ENCODE peak calls at places on chromosomes 5 and 9, in six cellular contexts. F is stimulated activated naive B cell treated with anti-CD40 and anti-IgM and Interleukin-4, amounts not matched to agents 10 μg/mL and 1 μg/mL and 100 μg/mL, for 72 hours; W is AG09309; G is NB4; O is IMR-90; J is mesenteric fat pad. V is an unnamed sample.

GRCh38 chr9:131854906-131855504 is 115.1 kb upstream of the RAPGEF1 start:
- DNase-seq in J (no peak), G (no peak), F (no peak), O (peak), W (peak), V (peak)

GRCh38 chr5:68682400-68683152 is 411.2 kb upstream of the SLC30A5 start:
- DNase-seq in W (no peak), O (no peak), J (no peak), G (no peak), F (no peak), V (no peak)

GRCh38 chr5:87195104-87195581 is 72.5 kb upstream of the RASA1 start:
- DNase-seq in W (peak), O (peak), F (no peak), G (peak), J (no peak), V (peak)

GRCh38 chr5:177008716-177009115 is 2.1 kb upstream of the UIMC1 start:
- DNase-seq in W (no peak), F (no peak), G (no peak), O (no peak), J (no peak), V (peak)

GRCh38 chr9:116749176-116749575 is 62.1 kb downstream of the TRIM32 start:
- DNase-seq in F (no peak), W (no peak), O (no peak), J (no peak), G (no peak), V (no peak)

GRCh38 chr5:90571147-90571773 is 12.7 kb downstream of the ADGRV1 start:
- DNase-seq in J (no peak), G (no peak), F (no peak), O (no peak), W (no peak), V (no peak)

GRCh38 chr5:95022967-95023695 is 261.8 kb downstream of the MCTP1 start:
- DNase-seq in F (no peak), O (no peak), G (peak), J (no peak), W (no peak), V (peak)

GRCh38 chr5:111772456-111772855 is 15.5 kb upstream of the NREP start:
- DNase-seq in O (peak), J (no peak), G (no peak), F (no peak), W (no peak), V (no peak)

GRCh38 chr9:82117025-82117424 is 128.5 kb downstream of the SPATA31D1 start:
- DNase-seq in G (no peak), W (peak), O (no peak), J (no peak), F (no peak), V (no peak)

GRCh38 chr5:87329114-87329513 is 61.4 kb downstream of the RASA1 start:
- DNase-seq in O (no peak), G (no peak), W (no peak), J (no peak), F (no peak), V (no peak)

GRCh38 chr5:14414615-14415515 is 166.7 kb upstream of the OTULINL start:
- DNase-seq in F (no peak), W (no peak), O (no peak), G (no peak), J (no peak), V (no peak)

GRCh38 chr9:5488616-5489015 is 21.7 kb upstream of the PDCD1LG2 start:
- DNase-seq in F (no peak), G (no peak), O (peak), W (no peak), J (no peak), V (no peak)

GRCh38 chr9:2480255-2480837 is 141.2 kb upstream of the VLDLR start:
- DNase-seq in O (no peak), F (no peak), J (no peak), G (no peak), W (no peak), V (peak)

GRCh38 chr9:129505270-129505881 is 115.5 kb downstream of the C9orf50 start:
- DNase-seq in W (no peak), F (no peak), J (no peak), G (no peak), O (no peak), V (no peak)

GRCh38 chr9:27109621-27110020 is 596 bp downstream of the TEK start:
- DNase-seq in O (no peak), J (no peak), F (no peak), G (no peak), W (no peak), V (no peak)

GRCh38 chr5:38601843-38602424 is 45.5 kb upstream of the LIFR start:
- DNase-seq in O (peak), G (no peak), W (no peak), J (no peak), F (no peak), V (peak)

GRCh38 chr9:93159601-93160418 is 24.1 kb upstream of the WNK2 start:
- DNase-seq in W (peak), F (peak), J (peak), G (peak), O (peak), V (peak)

GRCh38 chr9:125544988-125545651 is 161.9 kb downstream of the MAPKAP1 start:
- DNase-seq in F (no peak), W (no peak), G (no peak), J (no peak), O (peak), V (peak)

GRCh38 chr9:27278374-27278773 is 18.6 kb downstream of the EQTN start:
- DNase-seq in F (no peak), G (no peak), W (no peak), J (no peak), O (no peak), V (peak)

GRCh38 chr5:174612686-174613085 is 111.7 kb upstream of the MSX2 start:
- DNase-seq in F (no peak), W (no peak), J (no peak), O (no peak), G (no peak), V (no peak)

GRCh38 chr5:134577022-134577795 is 51.7 kb downstream of the JADE2 start:
- DNase-seq in G (no peak), F (no peak), O (peak), W (no peak), J (no peak), V (peak)

GRCh38 chr5:72955143-72955767 is 586 bp upstream of the FCHO2 start:
- DNase-seq in W (no peak), G (peak), J (peak), O (no peak), F (no peak), V (no peak)

GRCh38 chr5:52708463-52708862 is 79.3 kb upstream of the ITGA1 start:
- DNase-seq in G (no peak), W (no peak), O (no peak), J (no peak), F (no peak), V (no peak)

GRCh38 chr5:102975040-102975439 is 144.9 kb downstream of the GIN1 start:
- DNase-seq in W (no peak), F (no peak), G (no peak), J (no peak), O (no peak), V (no peak)

GRCh38 chr5:20276061-20276958 is 288.3 kb upstream of the CDH18 start:
- DNase-seq in F (no peak), W (no peak), O (peak), G (no peak), J (no peak), V (peak)

GRCh38 chr5:440413-441180 is 2.4 kb upstream of the EXOC3 start:
- DNase-seq in F (no peak), W (no peak), J (peak), G (peak), O (no peak), V (no peak)

GRCh38 chr9:87420884-87421283 is 76.8 kb upstream of the DAPK1 start:
- DNase-seq in W (no peak), F (no peak), J (no peak), G (no peak), O (no peak), V (no peak)

GRCh38 chr9:112041199-112041535 is 133.9 kb downstream of the SUSD1 start:
- DNase-seq in J (no peak), O (no peak), G (no peak), W (no peak), F (no peak), V (no peak)

GRCh38 chr9:37997636-37998374 is 71.2 kb downstream of the SHB start:
- DNase-seq in G (no peak), F (no peak), W (no peak), O (no peak), J (no peak), V (peak)

GRCh38 chr5:77991084-77991483 is 214.9 kb upstream of the TBCA start:
- DNase-seq in J (no peak), G (peak), W (no peak), F (no peak), O (no peak), V (no peak)

GRCh38 chr5:56264417-56265025 is 31.4 kb upstream of the ANKRD55 start:
- DNase-seq in J (no peak), W (no peak), G (peak), O (peak), F (no peak), V (peak)

GRCh38 chr9:125655691-125656410 is 51.2 kb downstream of the MAPKAP1 start:
- DNase-seq in W (no peak), F (no peak), G (no peak), O (peak), J (no peak), V (no peak)

GRCh38 chr9:133515615-133516255 is 9.0 kb downstream of the MYMK start:
- DNase-seq in O (no peak), F (no peak), J (no peak), G (no peak), W (no peak), V (no peak)

GRCh38 chr5:157451806-157452205 is 8.2 kb upstream of the NIPAL4 start:
- DNase-seq in O (no peak), J (no peak), W (no peak), F (no peak), G (no peak), V (no peak)

GRCh38 chr5:112355058-112355685 is 63.9 kb downstream of the EPB41L4A start:
- DNase-seq in J (no peak), W (no peak), F (no peak), G (no peak), O (no peak), V (no peak)